ENCODE peak calls at places on chromosomes 12 and 14, in four cellular contexts. Q, L, K and C are unnamed samples.

GRCh38 chr12:94134226-94134795 is 14.1 kb upstream of the PLXNC1 start:
- DNase-seq in Q (no peak), L (peak; percentile 16), K (peak; percentile 61), C (no peak)

GRCh38 chr14:74922752-74923401 is at the start of gene RPS6KL1:
- DNase-seq in Q (peak; percentile 71), K (peak; percentile 68), L (peak; percentile 89), C (peak; percentile 81)

GRCh38 chr14:23695220-23695999 is 59.2 kb downstream of the DHRS2 start:
- DNase-seq in L (peak; percentile 47), Q (no peak), K (no peak), C (peak; percentile 34)

GRCh38 chr14:74510211-74510931 is 16.8 kb downstream of the ISCA2 start:
- DNase-seq in Q (no peak), K (no peak), L (no peak), C (no peak)

GRCh38 chr12:25997401-25997973 is 39.0 kb downstream of the RASSF8 start:
- DNase-seq in K (peak; percentile 23), Q (no peak), L (no peak), C (no peak)

GRCh38 chr12:50482566-50482965 is 22.2 kb upstream of the DIP2B start:
- DNase-seq in K (no peak), Q (no peak), L (no peak), C (no peak)

GRCh38 chr14:50666772-50667490 is 1.2 kb downstream of the SAV1 start:
- DNase-seq in K (no peak), L (peak; percentile 60), Q (no peak), C (peak; percentile 42)

GRCh38 chr12:67366530-67367196 is 97.5 kb downstream of the CAND1 start:
- DNase-seq in K (no peak), L (no peak), Q (no peak), C (no peak)

GRCh38 chr12:96368233-96368632 is 32.0 kb downstream of the CDK17 start:
- DNase-seq in Q (no peak), L (no peak), K (no peak), C (no peak)

GRCh38 chr14:61152851-61153364 is 128.2 kb downstream of the TMEM30B start:
- DNase-seq in K (no peak), L (no peak), Q (no peak), C (no peak)

GRCh38 chr14:77786148-77786547 is 13.8 kb upstream of the ADCK1 start:
- DNase-seq in L (no peak), K (no peak), Q (no peak), C (no peak)

GRCh38 chr14:67411375-67411774 is 590 bp downstream of the PLEK2 start:
- DNase-seq in L (no peak), Q (no peak), K (no peak), C (no peak)

GRCh38 chr14:39621223-39621622 is 189.0 kb upstream of the FBXO33 start:
- DNase-seq in L (no peak), Q (no peak), K (no peak), C (no peak)

GRCh38 chr12:50696931-50697330 is 67.0 kb upstream of the ATF1 start:
- DNase-seq in L (no peak), Q (no peak), K (no peak), C (no peak)

GRCh38 chr12:71004578-71004977 is 84.0 kb upstream of the PTPRR start:
- DNase-seq in L (no peak), Q (no peak), K (no peak), C (no peak)

GRCh38 chr14:32230181-32230580 is 27.1 kb upstream of the RNU6-8 start:
- DNase-seq in K (no peak), L (no peak), Q (no peak), C (no peak)

GRCh38 chr12:13101854-13102375 is 1.6 kb downstream of the GSG1 start:
- DNase-seq in Q (no peak), K (no peak), L (no peak), C (peak; percentile 28)
- H3K4me1 ChIP-seq in Q (peaks cover 10% of the 10 kb centered on the region), K (peaks cover 43% of the 10 kb centered on the region), L (peaks cover 25% of the 10 kb centered on the region), C (peaks cover 54% of the 10 kb centered on the region)

GRCh38 chr12:57897296-57897974 is 43.9 kb upstream of the ATP23 start:
- DNase-seq in L (no peak), K (no peak), Q (no peak), C (no peak)

GRCh38 chr12:57896139-57896436 is 45.3 kb upstream of the ATP23 start:
- DNase-seq in K (no peak), L (no peak), Q (no peak), C (peak; percentile 25)

GRCh38 chr12:57898308-57898970 is 42.9 kb upstream of the ATP23 start:
- DNase-seq in Q (no peak), K (no peak), L (no peak), C (no peak)

GRCh38 chr12:57895337-57896138 is 45.8 kb upstream of the ATP23 start:
- DNase-seq in L (no peak), Q (no peak), K (no peak), C (no peak)

DNA sequence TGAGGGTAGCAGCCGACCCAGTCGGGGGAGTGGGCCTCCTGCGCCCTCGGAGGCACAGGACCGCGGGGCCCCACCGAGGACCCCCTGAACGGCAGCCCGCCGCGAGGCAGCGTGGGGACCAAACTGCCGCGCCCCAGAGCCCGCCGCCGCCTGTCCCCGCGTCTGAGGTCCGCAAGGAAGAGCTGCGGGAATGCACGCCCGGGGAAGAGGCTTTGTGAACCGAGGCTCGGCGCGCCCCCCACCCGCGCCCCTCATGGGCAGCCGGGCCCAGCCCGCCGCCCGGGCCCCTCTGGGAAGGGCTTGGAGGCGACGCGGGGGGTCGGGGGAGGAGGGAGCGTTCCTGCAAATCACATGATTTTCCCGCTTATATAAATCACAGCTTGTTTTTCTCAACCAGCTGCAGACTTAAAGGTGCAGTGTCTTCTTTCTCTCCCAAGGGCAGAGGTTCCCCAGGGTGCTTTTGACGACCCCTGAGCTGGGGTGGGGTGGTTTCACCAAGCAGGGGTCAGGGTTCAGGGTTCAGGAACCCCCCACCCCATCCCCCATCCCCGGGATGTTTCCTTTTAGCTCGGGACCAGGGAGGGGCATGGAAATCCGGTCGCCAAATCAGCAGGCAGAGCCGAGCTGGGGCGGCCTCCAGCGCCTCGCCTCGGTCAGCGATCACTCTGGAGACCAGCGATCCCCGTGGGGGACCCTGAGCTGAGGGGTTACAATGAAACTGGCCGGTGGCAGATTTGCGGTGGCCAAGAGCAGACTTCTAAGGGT is 44.7 kb upstream of the ATP23 start:
- DNase-seq in K (no peak), Q (no peak), L (peak; percentile 67), C (peak; percentile 72)
- H3K4me1 ChIP-seq in K (no peaks in the 10 kb centered on the region), Q (peaks cover 51% of the 10 kb centered on the region), L (peaks cover 58% of the 10 kb centered on the region), C (peaks cover 52% of the 10 kb centered on the region)

DNA sequence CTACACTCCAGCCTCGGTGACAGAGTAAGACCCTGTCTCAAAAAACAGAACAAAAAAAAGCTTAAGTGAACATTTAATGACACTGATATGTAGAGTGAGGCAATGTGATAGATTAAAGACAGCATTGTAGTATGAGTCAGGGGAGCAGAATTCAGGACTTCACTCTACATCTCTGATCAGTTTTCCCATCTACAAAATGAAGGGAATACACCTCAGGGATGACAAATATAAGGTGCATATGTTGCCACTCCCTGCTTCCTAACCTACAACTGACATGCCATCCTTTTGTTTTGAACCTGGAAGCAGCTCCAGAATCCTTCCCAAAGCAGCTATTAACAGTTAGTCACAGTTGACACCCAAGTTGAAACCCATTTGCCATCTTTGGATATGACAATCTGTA is 30.9 kb upstream of the STRN3 start:
- DNase-seq in K (no peak), Q (no peak), L (no peak), C (no peak)
- H3K4me1 ChIP-seq in K (peaks cover 44% of the 10 kb centered on the region), Q (no peaks in the 10 kb centered on the region), L (peaks cover 31% of the 10 kb centered on the region), C (peaks cover 18% of the 10 kb centered on the region)

GRCh38 chr14:92610849-92611271 is 97.3 kb downstream of the RIN3 start:
- DNase-seq in Q (no peak), L (no peak), K (no peak), C (no peak)

GRCh38 chr14:92607702-92608429 is 94.3 kb downstream of the RIN3 start:
- DNase-seq in L (no peak), Q (no peak), K (no peak), C (no peak)

GRCh38 chr14:92613008-92613658 is 99.6 kb downstream of the RIN3 start:
- DNase-seq in L (no peak), K (no peak), Q (no peak), C (no peak)

GRCh38 chr14:92607251-92607650 is 93.7 kb downstream of the RIN3 start:
- DNase-seq in K (no peak), L (no peak), Q (no peak), C (no peak)

DNA sequence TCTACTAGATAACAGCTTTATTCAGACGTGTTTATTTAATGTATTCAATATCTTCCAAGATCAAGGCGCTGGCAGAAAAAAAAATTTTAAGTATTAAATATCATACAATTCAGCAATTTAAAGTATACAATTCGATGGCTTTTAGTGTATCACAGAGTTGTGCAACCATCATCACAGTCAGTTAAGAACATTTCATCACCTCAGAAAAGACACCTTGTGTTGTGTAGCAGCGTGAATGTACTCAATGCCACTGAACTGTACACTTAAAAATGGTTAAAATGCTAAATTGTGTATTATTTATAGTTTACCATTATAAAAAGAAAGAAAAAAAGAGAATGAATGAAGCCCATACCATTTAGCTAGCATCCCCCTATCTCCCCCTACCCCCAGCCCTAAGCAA is 96.4 kb downstream of the RIN3 start:
- DNase-seq in L (no peak), K (no peak), Q (no peak), C (no peak)
- H3K4me1 ChIP-seq in L (no peaks in the 10 kb centered on the region), K (peaks cover 7% of the 10 kb centered on the region), Q (no peaks in the 10 kb centered on the region), C (peaks cover 3% of the 10 kb centered on the region)

GRCh38 chr14:81125536-81125935 is 95.2 kb downstream of the GTF2A1 start:
- DNase-seq in K (no peak), L (no peak), Q (no peak), C (no peak)

GRCh38 chr14:81132492-81132891 is 88.3 kb downstream of the GTF2A1 start:
- DNase-seq in K (no peak), Q (no peak), L (no peak), C (no peak)

GRCh38 chr14:81127785-81128184 is 93.0 kb downstream of the GTF2A1 start:
- DNase-seq in L (no peak), Q (no peak), K (no peak), C (no peak)

DNA sequence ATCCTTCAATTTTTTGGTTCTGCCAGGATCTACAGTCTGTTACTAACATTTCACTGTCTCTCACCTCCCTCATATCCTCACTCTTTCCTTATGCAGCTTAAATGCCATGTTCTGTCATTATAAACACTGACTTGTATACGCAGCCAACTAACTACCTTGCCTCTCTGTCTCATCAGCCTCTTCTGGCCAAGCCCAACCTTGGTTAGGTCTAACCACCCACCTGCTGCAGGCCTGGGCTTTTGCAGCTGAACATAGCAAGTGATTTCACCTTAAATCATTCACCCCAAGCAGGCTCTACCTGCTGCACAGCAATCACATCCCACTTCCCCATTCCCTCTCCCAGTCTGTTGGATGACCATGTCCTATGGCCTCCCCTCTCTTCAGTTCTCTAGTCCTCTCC is 91.5 kb downstream of the GTF2A1 start:
- DNase-seq in L (no peak), K (no peak), Q (no peak), C (no peak)
- H3K4me1 ChIP-seq in L (no peaks in the 10 kb centered on the region), K (no peaks in the 10 kb centered on the region), Q (no peaks in the 10 kb centered on the region), C (no peaks in the 10 kb centered on the region)

GRCh38 chr12:108667349-108667748 is 33.7 kb upstream of the SELPLG start:
- DNase-seq in K (no peak), Q (no peak), L (no peak), C (no peak)

GRCh38 chr12:108664338-108665258 is 30.9 kb upstream of the SELPLG start:
- DNase-seq in Q (peak; percentile 41), K (peak; percentile 87), L (peak; percentile 82), C (peak; percentile 94)

GRCh38 chr12:108665608-108666202 is 32.0 kb upstream of the SELPLG start:
- DNase-seq in L (no peak), Q (no peak), K (no peak), C (no peak)

GRCh38 chr12:108666326-108666995 is 32.8 kb upstream of the SELPLG start:
- DNase-seq in K (no peak), L (no peak), Q (no peak), C (peak; percentile 54)

GRCh38 chr12:108663324-108664015 is 29.8 kb upstream of the SELPLG start:
- DNase-seq in K (no peak), Q (no peak), L (no peak), C (no peak)
- H3K4me1 ChIP-seq in K (peaks cover 8% of the 10 kb centered on the region), Q (peaks cover 11% of the 10 kb centered on the region), L (peaks cover 9% of the 10 kb centered on the region), C (peaks cover 15% of the 10 kb centered on the region)